ENCODE peak calls at places on chromosomes 11 and 22, in six cellular contexts. I is breast epithelium, U is epithelial cell of esophagus, Q is upper lobe of right lung, C is lower leg skin, Y is upper lobe of left lung. W is an unnamed sample.
A peak's percentile ranks its signal among the peaks of the same experiment; 100 is the strongest.

GRCh38 chr11:119382101-119382500 is 611 bp upstream of the USP2 start:
- DNase-seq in I (peak; percentile 35), U (no peak), Y (no peak), C (peak; percentile 12), Q (no peak), W (no peak)

GRCh38 chr11:81071641-81072040 is 1630.8 kb upstream of the TENM4 start:
- DNase-seq in Q (no peak), Y (no peak), C (no peak), I (no peak), U (peak; percentile 81), W (no peak)

GRCh38 chr11:62458212-62459002 is 39.6 kb downstream of the SCGB1A1 start:
- DNase-seq in Q (no peak), I (no peak), C (no peak), U (no peak), Y (no peak), W (no peak)

GRCh38 chr22:30312053-30312452 is 14.7 kb downstream of the TBC1D10A start:
- DNase-seq in U (peak; percentile 96), I (no peak), Y (no peak), Q (no peak), C (no peak), W (no peak)

GRCh38 chr11:79082920-79083319 is 357.9 kb downstream of the TENM4 start:
- DNase-seq in Q (no peak), C (no peak), Y (no peak), U (no peak), I (no peak), W (no peak)

GRCh38 chr11:11594162-11594561 is 27.6 kb downstream of the GALNT18 start:
- DNase-seq in Q (no peak), I (no peak), Y (no peak), C (no peak), U (no peak), W (no peak)

GRCh38 chr22:36409911-36410756 is 22.4 kb upstream of the MYH9 start:
- DNase-seq in Q (peak; percentile 96), Y (peak; percentile 89), U (peak; percentile 100), I (peak; percentile 94), C (peak; percentile 85), W (no peak)

GRCh38 chr22:22942511-22943329 is 55.1 kb downstream of the IGLL5 start:
- DNase-seq in Q (peak; percentile 67), Y (no peak), U (peak; percentile 46), I (peak; percentile 51), C (no peak), W (no peak)

GRCh38 chr11:11882539-11882938 is 40.8 kb downstream of the USP47 start:
- DNase-seq in I (no peak), Q (no peak), U (no peak), Y (no peak), C (no peak), W (no peak)

GRCh38 chr11:132405728-132406127 is 1035.3 kb downstream of the NTM start:
- DNase-seq in Q (no peak), U (no peak), C (no peak), I (no peak), Y (peak; percentile 44), W (no peak)

GRCh38 chr22:38700271-38700788 is 413 bp downstream of the JOSD1 start:
- DNase-seq in I (peak; percentile 66), U (peak; percentile 73), C (peak; percentile 37), Y (peak; percentile 96), Q (peak; percentile 91), W (no peak)

GRCh38 chr11:119427279-119427678 is 4.3 kb upstream of the THY1 start:
- DNase-seq in Q (no peak), U (peak; percentile 84), Y (no peak), I (no peak), C (no peak), W (no peak)

GRCh38 chr11:116225236-116225635 is 547.6 kb downstream of the BUD13 start:
- DNase-seq in Y (no peak), C (no peak), I (no peak), U (no peak), Q (no peak), W (no peak)

GRCh38 chr11:112310867-112311266 is 50.2 kb upstream of the PLET1 start:
- DNase-seq in U (no peak), C (no peak), I (no peak), Q (no peak), Y (no peak), W (no peak)

GRCh38 chr11:106031210-106031845 is 9.3 kb upstream of the MSANTD4 start:
- DNase-seq in Q (no peak), U (peak; percentile 90), C (no peak), Y (no peak), I (no peak), W (no peak)

DNA sequence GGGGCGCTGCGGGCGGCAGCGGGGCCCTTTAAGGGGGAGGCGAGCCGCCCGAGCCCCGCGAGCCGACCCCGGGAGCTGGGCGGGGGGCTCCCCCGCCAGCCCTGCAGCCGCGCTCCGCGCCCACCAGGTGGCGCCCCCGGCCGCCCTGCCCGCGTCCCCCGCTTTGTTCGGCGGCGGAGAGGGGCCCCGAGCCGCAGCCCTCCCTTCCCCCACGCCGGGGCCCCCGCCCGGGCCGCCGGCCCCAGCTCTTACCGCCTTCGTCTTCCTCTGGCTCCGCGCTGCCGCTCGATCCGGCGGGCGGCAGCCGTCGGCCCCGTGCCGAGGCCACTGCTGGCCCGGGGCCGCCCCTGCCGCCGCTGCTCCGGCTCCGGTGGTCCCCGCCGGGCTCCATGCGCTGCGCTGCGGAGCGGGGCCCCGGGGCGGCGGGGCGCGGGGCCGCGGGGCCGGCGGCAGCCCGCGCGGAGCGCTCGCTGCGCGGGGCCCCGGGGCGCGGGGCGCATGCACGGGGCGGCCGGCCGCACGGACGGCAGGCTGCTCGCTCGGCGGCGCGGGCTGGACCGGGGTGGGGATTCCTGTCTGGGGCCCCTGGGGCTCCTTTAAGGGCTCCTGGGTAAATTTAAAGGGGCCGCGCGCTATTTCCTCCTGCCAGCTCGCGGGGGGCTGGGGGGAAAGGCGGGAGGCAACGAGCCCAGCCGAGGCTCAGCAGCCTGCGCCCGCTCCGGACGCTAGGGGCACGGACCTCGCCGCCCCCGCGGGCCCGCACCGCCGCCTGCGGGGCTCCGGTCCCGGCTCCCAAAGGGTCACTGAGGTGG is at the start of gene ZFTA:
- DNase-seq in U (peak; percentile 56), I (no peak), Q (peak; percentile 83), Y (peak; percentile 93), C (no peak), W (no peak)
- TF ChIP-seq CTCF in U (peak; percentile 5), I (no peak), Q (peak; percentile 39), Y (peak; percentile 92), C (no peak), W (peak; percentile 78)

GRCh38 chr22:37636186-37636948 is 3.1 kb upstream of the SH3BP1 start:
- DNase-seq in C (no peak), U (no peak), Q (no peak), I (no peak), Y (no peak), W (no peak)

GRCh38 chr22:37633082-37633692 is 6.3 kb upstream of the SH3BP1 start:
- DNase-seq in U (no peak), I (no peak), Y (no peak), C (no peak), Q (no peak), W (no peak)

GRCh38 chr22:37635157-37635556 is 4.3 kb upstream of the SH3BP1 start:
- DNase-seq in I (no peak), C (no peak), Q (no peak), Y (no peak), U (no peak), W (no peak)

GRCh38 chr22:37633693-37634504 is 5.6 kb upstream of the SH3BP1 start:
- DNase-seq in I (no peak), Q (peak; percentile 90), C (peak; percentile 69), U (no peak), Y (peak; percentile 93), W (no peak)

GRCh38 chr22:37634505-37635002 is 4.9 kb upstream of the SH3BP1 start:
- DNase-seq in Q (no peak), C (no peak), I (no peak), U (no peak), Y (no peak), W (no peak)
- TF ChIP-seq CTCF in Q (no peak), C (no peak), I (no peak), U (peak; percentile 33), Y (no peak), W (no peak)

GRCh38 chr11:123742778-123743177 is 1.3 kb upstream of the ZNF202 start:
- DNase-seq in Y (no peak), C (no peak), I (no peak), Q (no peak), U (no peak), W (no peak)

GRCh38 chr11:123742334-123742733 is 874 bp upstream of the ZNF202 start:
- DNase-seq in Y (no peak), U (no peak), I (no peak), C (no peak), Q (no peak), W (no peak)

GRCh38 chr11:123738374-123738773 is 3.1 kb downstream of the ZNF202 start:
- DNase-seq in U (no peak), C (no peak), Y (no peak), Q (no peak), I (no peak), W (no peak)

GRCh38 chr11:123740787-123741158 is 687 bp downstream of the ZNF202 start:
- DNase-seq in Y (no peak), U (peak; percentile 4), I (no peak), C (no peak), Q (no peak), W (no peak)

DNA sequence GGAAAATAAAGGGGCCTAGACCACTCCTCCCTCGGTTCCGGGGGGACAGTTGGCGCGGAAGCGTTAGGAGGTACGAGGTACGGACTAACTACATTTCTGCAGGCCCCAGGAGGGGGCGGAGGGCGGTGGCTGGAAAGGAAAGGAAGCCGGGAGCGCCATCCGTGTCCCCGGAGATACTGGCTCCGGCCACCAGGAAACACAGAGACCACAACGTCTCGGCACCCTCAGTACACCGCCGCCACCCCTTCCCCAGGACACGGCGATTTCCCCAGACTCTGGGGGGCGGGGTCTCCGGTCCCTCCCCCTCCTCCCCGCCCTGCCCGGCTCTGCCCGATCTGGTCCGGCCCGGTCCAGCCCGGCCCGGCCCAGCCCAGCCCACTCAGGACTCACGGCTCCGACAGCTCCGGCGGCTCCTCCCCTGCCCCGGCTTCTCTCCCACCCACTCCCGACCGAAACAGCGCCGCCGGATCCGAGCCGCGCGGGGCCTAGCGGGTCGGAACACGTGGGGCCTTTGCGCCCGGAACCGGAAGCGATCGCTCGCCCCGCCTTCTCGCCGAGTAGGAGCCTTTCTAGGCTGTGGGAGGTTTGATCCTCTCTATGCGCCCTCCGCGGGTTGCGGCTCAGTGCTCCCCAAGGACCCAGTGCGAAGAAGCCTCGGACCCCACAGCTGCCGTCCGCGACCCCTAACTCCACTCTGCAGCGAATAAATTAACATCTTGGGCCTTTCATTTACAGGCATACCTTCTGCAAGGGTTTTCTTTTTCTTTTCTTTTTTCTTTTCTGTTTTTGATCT is at the start of gene ZNF202:
- DNase-seq in U (peak; percentile 90), Y (peak; percentile 98), C (peak; percentile 88), I (peak; percentile 89), Q (peak; percentile 96), W (peak; percentile 97)
- TF ChIP-seq CTCF in U (peak; percentile 16), Y (no peak), C (no peak), I (no peak), Q (no peak), W (peak; percentile 60)

DNA sequence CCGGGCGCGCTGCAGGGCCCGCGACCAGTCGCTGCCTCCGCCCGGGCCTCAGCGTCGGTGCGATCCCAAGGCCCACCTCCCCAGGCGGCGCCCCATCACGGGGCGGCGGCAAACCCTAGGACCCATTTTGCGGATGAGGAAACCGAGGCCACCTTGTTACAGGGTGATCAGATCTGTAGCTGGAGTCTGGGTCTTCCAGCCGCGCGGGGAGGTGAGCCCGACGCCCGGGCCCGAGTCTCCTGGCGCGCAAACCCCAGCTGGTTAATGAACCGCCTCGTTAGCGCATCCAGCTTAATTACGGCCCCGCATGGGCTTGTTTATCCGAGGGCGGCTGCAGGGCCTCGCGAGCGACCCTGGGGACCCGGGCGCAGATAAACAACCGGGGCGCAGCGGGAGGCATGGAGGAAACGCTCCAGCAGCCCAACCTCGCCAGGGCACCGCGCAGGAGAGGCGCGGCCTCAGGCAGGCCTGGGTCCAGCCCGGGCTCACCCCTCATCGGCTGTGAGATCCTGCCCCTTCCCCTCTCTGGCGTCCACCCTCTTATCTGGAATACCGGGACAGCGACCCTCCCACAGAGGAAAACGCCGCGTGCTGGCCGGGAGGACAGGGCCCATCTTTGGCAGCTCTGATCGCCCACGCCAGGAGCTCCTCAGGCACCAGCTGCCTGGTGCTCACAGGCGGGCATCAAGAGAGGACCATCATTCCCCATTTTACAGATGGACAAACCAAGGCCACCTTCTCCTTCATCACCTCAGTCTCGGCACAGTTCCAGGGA is 14.7 kb downstream of the OTUB1 start:
- DNase-seq in Q (no peak), C (no peak), I (no peak), U (no peak), Y (peak; percentile 83), W (no peak)
- TF ChIP-seq CTCF in Q (no peak), C (no peak), I (no peak), U (no peak), Y (no peak), W (no peak)